ENCODE peak calls at places on chromosomes 11 and 22, in four cellular contexts. P is uterus, K is upper lobe of left lung, L is vagina. I is an unnamed sample.
A peak's percentile ranks its signal among the peaks of the same experiment; 100 is the strongest.

GRCh38 chr11:85685820-85686459 is at the start of gene CCDC89:
- DNase-seq in K (no peak), L (peak; percentile 95), P (peak; percentile 93), I (peak; percentile 54)

GRCh38 chr11:116930586-116930985 is 93.2 kb upstream of the APOA1 start:
- DNase-seq in L (no peak), P (no peak), K (no peak), I (peak; percentile 52)

GRCh38 chr11:36399236-36399635 is 103.1 kb downstream of the PRR5L start:
- DNase-seq in K (no peak), L (no peak), P (no peak), I (no peak)

GRCh38 chr11:131392528-131393255 is 22.3 kb downstream of the NTM start:
- DNase-seq in K (no peak), P (no peak), L (no peak), I (no peak)

GRCh38 chr11:110172666-110173065 is 79.5 kb downstream of the ZC3H12C start:
- DNase-seq in K (no peak), L (no peak), P (no peak), I (no peak)

GRCh38 chr11:74966651-74967050 is 17.6 kb downstream of the SPCS2 start:
- DNase-seq in P (no peak), K (no peak), L (no peak), I (no peak)

GRCh38 chr11:65576232-65576866 is 496 bp downstream of the EHBP1L1 start:
- DNase-seq in L (no peak), P (peak; percentile 61), K (no peak), I (peak; percentile 68)

GRCh38 chr11:66882540-66882939 is 25.7 kb downstream of the LRFN4 start:
- DNase-seq in P (no peak), L (no peak), K (peak; percentile 71), I (no peak)

GRCh38 chr22:29072979-29073617 is at the start of gene KREMEN1:
- DNase-seq in P (peak; percentile 33), L (no peak), K (no peak), I (no peak)

GRCh38 chr11:65132988-65133700 is 1.2 kb downstream of the SYVN1 start:
- DNase-seq in K (peak; percentile 82), P (peak; percentile 28), L (no peak), I (peak; percentile 96)

GRCh38 chr11:44007746-44008501 is 39.9 kb upstream of the ACCSL start:
- DNase-seq in P (peak; percentile 7), K (no peak), L (peak; percentile 81), I (peak; percentile 23)

GRCh38 chr11:131661137-131661536 is 290.7 kb downstream of the NTM start:
- DNase-seq in P (no peak), K (no peak), L (no peak), I (no peak)

GRCh38 chr11:72759468-72759867 is 7.3 kb upstream of the ARAP1 start:
- DNase-seq in K (no peak), P (no peak), L (no peak), I (no peak)

GRCh38 chr11:12251651-12252560 is 125.5 kb upstream of the PARVA start:
- DNase-seq in L (no peak), P (no peak), K (no peak), I (no peak)

GRCh38 chr11:29159552-29160465 is 857.0 kb downstream of the KCNA4 start:
- DNase-seq in P (no peak), L (no peak), K (no peak), I (no peak)

GRCh38 chr22:24051568-24051967 is 40.5 kb downstream of the CABIN1 start:
- DNase-seq in P (no peak), K (no peak), L (no peak), I (no peak)

GRCh38 chr11:44565746-44566558 is 489 bp downstream of the CD82 start:
- DNase-seq in L (no peak), K (no peak), P (no peak), I (no peak)

GRCh38 chr11:129946256-129946655 is 50.9 kb upstream of the NFRKB start:
- DNase-seq in L (no peak), P (no peak), K (no peak), I (no peak)

GRCh38 chr22:40033586-40034380 is 39.0 kb downstream of the FAM83F start:
- DNase-seq in K (no peak), P (no peak), L (no peak), I (peak; percentile 37)

GRCh38 chr11:69913591-69914285 is 94.5 kb upstream of the FGF3 start:
- DNase-seq in L (no peak), K (no peak), P (no peak), I (no peak)

GRCh38 chr11:76662656-76663460 is 7.7 kb downstream of the LRRC32 start:
- DNase-seq in P (no peak), L (no peak), K (no peak), I (peak; percentile 19)

DNA sequence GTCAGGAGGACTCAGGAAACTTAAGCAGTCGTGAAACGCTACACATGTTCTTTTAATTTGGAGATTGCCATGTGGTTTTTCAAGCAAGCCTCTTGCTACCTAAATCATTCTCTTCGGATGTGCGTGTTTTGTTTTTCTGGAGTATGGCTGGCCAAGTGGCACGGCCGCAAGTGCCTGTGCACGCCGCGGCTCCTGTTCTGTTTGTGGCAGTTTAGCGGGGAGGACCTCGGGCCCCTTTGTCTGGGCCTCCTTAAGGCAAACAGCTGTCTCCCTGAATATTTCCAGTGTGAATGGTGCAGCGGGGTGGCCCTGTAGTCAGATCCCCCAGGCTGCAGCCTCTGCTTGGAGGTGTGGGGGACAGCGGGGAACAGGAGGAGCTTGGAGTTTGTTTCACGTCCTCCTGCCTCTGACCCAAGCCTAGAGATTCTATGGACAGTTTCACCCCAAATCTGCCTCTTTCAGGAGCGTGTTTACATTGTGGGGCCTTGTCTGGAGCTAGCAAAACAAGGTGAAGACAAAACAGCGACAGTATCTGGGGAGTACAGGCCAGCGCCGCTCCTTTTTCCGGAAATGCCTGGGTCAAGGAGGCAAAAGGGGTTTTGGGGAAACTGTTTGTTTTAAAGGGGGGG is 1.3 kb downstream of the LRP5 start:
- DNase-seq in P (no peak), K (no peak), L (no peak), I (no peak)
- TF ChIP-seq POLR2A in P (no peak), K (no peak), L (no peak), I (no peak)

GRCh38 chr22:17375914-17376614 is 6.8 kb downstream of the CECR2 start:
- DNase-seq in K (no peak), P (no peak), L (no peak), I (no peak)
- H3K27ac ChIP-seq in K (no peak overlapping the region), P (no peak overlapping the region), L (no peak overlapping the region), I (no peak overlapping the region)

GRCh38 chr11:91907225-91907624 is 317.4 kb upstream of the FAT3 start:
- DNase-seq in P (no peak), K (no peak), L (no peak), I (no peak)
- H3K4me3 ChIP-seq in P (no peak overlapping the region), K (no peak overlapping the region), L (no peak overlapping the region), I (no peak overlapping the region)

DNA sequence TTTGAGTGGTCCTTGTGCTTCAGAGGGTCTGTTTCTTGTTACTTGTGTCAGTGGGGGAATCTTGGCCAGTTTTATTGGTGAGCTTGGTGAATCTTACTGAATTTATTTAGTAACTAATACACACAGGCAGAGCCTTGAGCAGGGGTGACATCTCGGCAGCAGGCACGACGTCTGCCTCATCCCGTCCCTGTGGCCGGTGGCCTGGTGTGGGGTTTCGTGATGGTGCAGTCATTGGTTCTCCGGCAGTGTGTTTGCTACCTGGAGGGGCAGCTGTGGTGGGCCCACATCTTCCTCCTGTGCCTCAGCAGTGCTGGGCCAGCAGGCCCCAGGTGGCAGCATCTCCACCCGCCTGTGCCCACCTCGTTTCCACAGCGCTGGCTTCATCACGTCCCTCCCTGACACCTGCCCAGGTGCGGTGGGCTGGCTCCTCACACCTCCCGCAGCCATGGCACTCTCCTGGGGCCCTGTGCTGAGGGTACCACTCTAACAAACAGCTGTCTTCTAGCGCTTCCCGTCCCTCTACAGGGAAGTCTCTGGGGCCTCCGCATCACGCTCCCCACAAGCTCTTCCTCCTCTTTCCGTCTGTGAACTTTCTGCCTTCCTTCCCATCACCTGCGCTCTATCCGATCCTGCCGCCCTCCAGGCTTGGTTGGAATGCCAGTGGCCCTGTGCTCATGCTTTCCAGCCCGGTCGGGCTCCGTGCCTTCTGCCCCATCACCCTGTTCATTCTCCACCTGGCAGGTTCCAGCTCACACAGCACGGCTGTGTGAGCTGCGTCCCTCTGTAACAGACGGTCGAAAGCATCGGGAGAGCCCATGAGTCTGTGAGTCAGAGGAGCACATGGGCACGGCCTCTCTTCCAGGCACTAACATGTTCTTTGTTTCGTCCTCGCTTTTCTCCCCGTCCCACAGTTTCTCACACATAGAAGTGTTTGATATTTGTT is 203.4 kb downstream of the TBC1D22A start:
- DNase-seq in L (no peak), K (no peak), P (no peak), I (no peak)
- TF ChIP-seq POLR2A in L (no peak), K (no peak), P (no peak), I (no peak)

GRCh38 chr22:37627545-37627944 is 11.9 kb upstream of the SH3BP1 start:
- DNase-seq in P (no peak), L (no peak), K (no peak), I (no peak)
- H3K27ac ChIP-seq in P (peak overlapping the region; percentile 79), L (peak overlapping the region; percentile 81), K (peak overlapping the region; percentile 47), I (peak overlapping the region; percentile 62)

I was measured in Peyer's patch.